ENCODE peak calls at places on chromosomes 4 and X, in six cellular contexts. F is mammary epithelial cell, Q is endothelial cell of umbilical vein, K is MM.1S, U is mesendoderm, O is fibroblast of lung. I is an unnamed sample. For H3K27me3, the result is how much of the 10 kb centered on the place peaks cover.

GRCh38 chr4:85745939-85746338 is 271.0 kb downstream of the ARHGAP24 start:
- DNase-seq in F (no peak), Q (no peak), K (no peak), U (no peak), O (no peak), I (no peak)

GRCh38 chr4:26812049-26812729 is 48.5 kb upstream of the STIM2 start:
- DNase-seq in F (peak), Q (peak), K (no peak), U (no peak), O (no peak), I (no peak)

GRCh38 chr4:111821342-111821741 is 323.9 kb upstream of the FAM241A start:
- DNase-seq in F (no peak), Q (no peak), K (no peak), U (no peak), O (no peak), I (no peak)

GRCh38 chrX:154603438-154604430 is 15.3 kb downstream of the CTAG1B start:
- DNase-seq in F (peak), Q (peak), K (no peak), U (peak), O (peak), I (peak)

GRCh38 chr4:73315091-73315490 is 56.5 kb upstream of the ANKRD17 start:
- DNase-seq in F (peak), Q (no peak), K (no peak), U (no peak), O (peak), I (peak)

GRCh38 chr4:98260579-98261290 is 449 bp upstream of the RAP1GDS1 start:
- DNase-seq in F (peak), Q (peak), K (peak), U (peak), O (peak), I (peak)

GRCh38 chrX:50747471-50747900 is 66.5 kb downstream of the SHROOM4 start:
- DNase-seq in F (peak), Q (peak), K (no peak), U (peak), O (peak), I (peak)

GRCh38 chrX:39900788-39901170 is 197.0 kb downstream of the BCOR start:
- DNase-seq in F (no peak), Q (no peak), K (no peak), U (no peak), O (no peak), I (peak)

GRCh38 chr4:5137927-5138326 is 86.6 kb downstream of the STK32B start:
- DNase-seq in F (no peak), Q (no peak), K (no peak), U (no peak), O (peak), I (no peak)

GRCh38 chrX:42707742-42708141 is 70.2 kb downstream of the PPP1R2C start:
- DNase-seq in F (no peak), Q (no peak), K (no peak), U (no peak), O (no peak), I (no peak)

GRCh38 chrX:141221611-141222010 is 20.7 kb downstream of the SPANXC start:
- DNase-seq in F (no peak), Q (no peak), K (no peak), U (no peak), O (peak), I (no peak)

GRCh38 chr4:92305148-92305877 is 1.5 kb downstream of the GRID2 start:
- DNase-seq in F (peak), Q (peak), K (peak), U (peak), O (peak), I (peak)

GRCh38 chr4:17347445-17347844 is 164.4 kb downstream of the QDPR start:
- DNase-seq in F (peak), Q (peak), K (peak), U (peak), O (peak), I (peak)

DNA sequence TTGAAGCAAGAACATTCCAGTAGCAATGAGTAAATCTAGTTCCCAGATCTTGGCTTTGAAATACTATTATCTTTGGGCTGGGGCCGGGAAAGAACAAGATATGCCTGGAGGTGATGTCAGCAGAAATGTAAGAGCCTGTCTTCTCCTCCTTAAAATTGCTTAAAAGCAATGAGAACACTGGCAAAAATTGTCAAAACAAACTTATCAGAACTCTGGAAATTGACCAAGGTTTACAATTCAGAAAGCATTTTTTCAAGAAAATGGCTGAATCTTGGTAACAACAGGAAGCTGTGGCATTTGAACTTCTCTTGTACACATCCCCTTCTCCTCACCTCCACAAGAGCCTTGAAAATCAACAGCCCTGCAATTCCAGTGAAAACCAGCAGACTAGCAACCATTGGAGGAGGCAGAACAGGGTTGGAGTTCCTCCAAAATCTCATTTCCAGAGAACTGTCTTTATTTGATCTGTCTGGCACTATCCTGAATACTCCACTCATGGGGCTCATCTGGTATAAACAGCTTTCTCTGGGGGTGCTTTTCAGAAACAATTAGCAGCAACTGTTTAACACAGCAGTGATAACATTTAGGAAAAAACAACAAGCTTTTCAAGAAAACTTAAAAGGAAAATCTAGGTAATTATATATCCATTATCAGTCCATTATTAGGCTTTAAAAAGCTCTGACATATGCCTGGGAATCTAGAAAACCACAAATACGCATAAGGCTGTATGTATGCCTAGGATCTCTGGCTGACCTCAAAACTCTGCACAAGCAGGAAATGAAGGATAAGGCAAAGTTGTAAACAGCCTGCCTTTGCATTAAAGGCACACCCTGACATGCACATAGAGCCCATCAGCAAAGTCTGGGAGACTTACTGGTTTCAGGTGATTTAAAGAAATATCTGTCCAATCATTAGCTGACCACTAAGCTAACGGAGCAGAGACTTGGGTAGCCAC is 13.7 kb downstream of the TIMP1 start:
- DNase-seq in F (no peak), Q (peak), K (no peak), U (no peak), O (peak), I (peak)
- H3K9ac ChIP-seq in F (no peak), Q (no peak), K (no peak), U (no peak), O (no peak), I (no peak)

GRCh38 chr4:13543091-13543581 is 1.2 kb downstream of the NKX3-2 start:
- DNase-seq in F (no peak), Q (no peak), K (peak), U (no peak), O (no peak), I (no peak)
- H3K27me3 ChIP-seq in F (under half), Q (half or more), K (under half), U (half or more), O (half or more), I (half or more)

GRCh38 chr4:142408003-142408441 is 438.1 kb downstream of the INPP4B start:
- DNase-seq in F (peak), Q (peak), K (no peak), U (peak), O (peak), I (peak)

GRCh38 chr4:142407569-142407968 is 438.5 kb downstream of the INPP4B start:
- DNase-seq in F (no peak), Q (no peak), K (no peak), U (peak), O (peak), I (peak)

GRCh38 chr4:142406051-142406549 is 440.0 kb downstream of the INPP4B start:
- DNase-seq in F (peak), Q (no peak), K (peak), U (peak), O (peak), I (peak)

GRCh38 chr4:142405021-142405991 is 440.8 kb downstream of the INPP4B start:
- DNase-seq in F (peak), Q (peak), K (peak), U (peak), O (peak), I (peak)

GRCh38 chr4:142406917-142407501 is 439.1 kb downstream of the INPP4B start:
- DNase-seq in F (no peak), Q (no peak), K (no peak), U (no peak), O (peak), I (peak)
- H3K4me3 ChIP-seq in F (peak), Q (no peak), K (no peak), U (no peak), O (no peak), I (no peak)

GRCh38 chr4:77861500-77861899 is 1.1 kb upstream of the MRPL1 start:
- DNase-seq in F (no peak), Q (no peak), K (peak), U (peak), O (peak), I (no peak)
- H3K9ac ChIP-seq in F (peak), Q (peak), K (peak), U (no peak), O (peak), I (peak)

DNA sequence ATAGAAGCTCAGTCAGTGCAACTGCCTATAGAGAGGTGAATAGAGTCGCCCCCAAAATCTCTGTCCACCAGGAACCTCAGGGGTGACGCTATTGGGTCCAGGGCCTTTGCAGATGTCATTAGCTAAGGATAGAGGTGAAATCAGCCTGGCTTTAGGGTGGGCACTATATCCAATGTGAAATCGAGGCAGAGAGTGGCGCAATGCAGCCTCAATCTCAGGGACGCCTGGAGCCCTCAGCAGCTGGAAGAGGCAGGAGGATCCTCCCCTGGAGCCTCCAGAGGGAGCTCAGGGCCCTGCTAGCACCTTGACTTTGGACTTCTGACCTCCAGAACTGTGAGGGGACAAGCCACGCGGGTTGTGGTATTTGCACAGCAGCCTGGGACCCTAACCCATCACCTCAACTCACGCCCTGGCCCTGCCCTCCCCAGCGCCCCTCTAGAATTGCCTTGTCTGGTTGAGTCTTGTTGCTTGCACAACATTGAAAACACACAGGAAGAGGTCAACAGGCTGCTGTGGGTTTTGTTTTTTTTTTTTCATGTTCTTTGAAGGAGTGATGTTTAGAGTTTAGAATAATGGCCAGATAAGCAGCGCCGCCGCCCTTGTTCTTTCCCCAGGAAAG is 89.4 kb upstream of the PSAPL1 start:
- DNase-seq in F (no peak), Q (no peak), K (no peak), U (no peak), O (no peak), I (no peak)
- H3K27me3 ChIP-seq in F (under half), Q (under half), K (half or more), U (under half), O (under half), I (half or more)

GRCh38 chr4:93947318-93947717 is 118.8 kb downstream of the ATOH1 start:
- DNase-seq in F (no peak), Q (no peak), K (no peak), U (peak), O (no peak), I (no peak)
- H3K4me3 ChIP-seq in F (no peak), Q (no peak), K (no peak), U (no peak), O (no peak), I (no peak)

GRCh38 chr4:39627413-39627812 is 11.3 kb downstream of the SMIM14 start:
- DNase-seq in F (no peak), Q (no peak), K (no peak), U (no peak), O (no peak), I (no peak)
- H3K9ac ChIP-seq in F (no peak), Q (no peak), K (no peak), U (no peak), O (no peak), I (no peak)